ENCODE peak calls at places on chromosomes 1 and 21, in ten cellular contexts. P is lower leg skin; U is GDM1; L is neural crest cell; I is mammary epithelial cell; Z is HFF-Myc; G is memory B cell; H is activated CD4-positive, alpha-beta T cell treated with anti-CD3 and anti-CD28 coated beads, Interleukin-2, amount 10 ng/mL, durations not matched to agents 7 days and 5 days; Y is kidney tubule cell; R is H54. C is an unnamed sample.

GRCh38 chr1:107875689-107876088 is 89.3 kb downstream of the VAV3 start:
- DNase-seq in G (no peak), U (no peak), R (no peak), P (no peak), H (no peak), L (no peak), I (peak), Z (no peak), Y (peak), C (no peak)

GRCh38 chr1:192474080-192474683 is 101.4 kb upstream of the RGS1 start:
- DNase-seq in R (no peak), Y (peak), I (peak), H (peak), P (no peak), Z (no peak), G (peak), U (no peak), L (peak), C (no peak)

GRCh38 chr1:210233216-210233494 is 559 bp downstream of the SERTAD4 start:
- DNase-seq in U (no peak), P (no peak), G (no peak), I (no peak), R (peak), Y (peak), Z (no peak), H (no peak), L (no peak), C (no peak)

GRCh38 chr21:46455575-46456385 is 2.9 kb upstream of the DIP2A start:
- DNase-seq in L (no peak), Y (no peak), Z (no peak), P (no peak), G (no peak), U (no peak), H (no peak), I (peak), R (peak), C (no peak)

GRCh38 chr1:24903955-24904730 is 25.9 kb downstream of the RUNX3 start:
- DNase-seq in R (no peak), U (no peak), Z (no peak), L (no peak), G (no peak), I (no peak), H (no peak), P (no peak), Y (no peak), C (no peak)

GRCh38 chr1:30373471-30374399 is 349.6 kb downstream of the MATN1 start:
- DNase-seq in U (no peak), Y (no peak), P (no peak), R (no peak), H (no peak), G (no peak), L (no peak), I (no peak), Z (no peak), C (no peak)

GRCh38 chr1:230747886-230748800 is 955 bp downstream of the CAPN9 start:
- DNase-seq in Y (no peak), P (no peak), Z (no peak), L (no peak), U (no peak), H (no peak), G (no peak), I (no peak), R (no peak), C (no peak)

GRCh38 chr1:7366286-7366954 is 404.7 kb upstream of the VAMP3 start:
- DNase-seq in H (no peak), R (no peak), G (no peak), Z (no peak), Y (no peak), L (no peak), U (no peak), I (no peak), P (no peak), C (no peak)

GRCh38 chr1:182338806-182339370 is 52.7 kb downstream of the GLUL start:
- DNase-seq in I (no peak), Z (no peak), G (no peak), U (no peak), Y (no peak), R (no peak), P (no peak), H (no peak), L (no peak), C (no peak)

GRCh38 chr1:37726746-37727145 is 34.4 kb downstream of the CDCA8 start:
- DNase-seq in L (no peak), Z (no peak), P (no peak), U (no peak), H (no peak), R (no peak), Y (no peak), G (no peak), I (no peak), C (no peak)

GRCh38 chr1:41355356-41355755 is 5.9 kb upstream of the FOXO6 start:
- DNase-seq in I (no peak), Y (no peak), L (no peak), R (no peak), P (no peak), Z (no peak), G (no peak), H (no peak), U (no peak), C (no peak)

GRCh38 chr1:169491845-169492281 is 6.1 kb upstream of the SLC19A2 start:
- DNase-seq in I (peak), U (no peak), P (no peak), G (no peak), R (no peak), L (no peak), H (no peak), Y (peak), Z (no peak), C (no peak)

GRCh38 chr1:84936116-84936810 is 43.3 kb upstream of the LPAR3 start:
- DNase-seq in Y (peak), I (peak), R (peak), U (peak), G (peak), P (peak), Z (no peak), H (peak), L (peak), C (peak)

GRCh38 chr1:170893655-170894297 is 41.6 kb upstream of the MROH9 start:
- DNase-seq in I (no peak), U (no peak), Z (peak), H (no peak), R (no peak), L (no peak), Y (no peak), G (no peak), P (no peak), C (no peak)

GRCh38 chr1:83692524-83693336 is 306.2 kb downstream of the TTLL7 start:
- DNase-seq in Y (peak), U (no peak), Z (no peak), R (peak), I (no peak), L (peak), G (no peak), P (no peak), H (peak), C (peak)

GRCh38 chr1:201791051-201791774 is 37.7 kb upstream of the IPO9 start:
- DNase-seq in P (peak), G (no peak), R (no peak), Z (no peak), L (no peak), I (no peak), H (no peak), U (no peak), Y (no peak), C (no peak)

GRCh38 chr1:169108897-169109560 is 2.5 kb downstream of the ATP1B1 start:
- DNase-seq in R (no peak), H (no peak), P (no peak), L (no peak), Z (peak), G (no peak), U (no peak), Y (peak), I (no peak), C (peak)

GRCh38 chr1:200213921-200214320 is 186.4 kb downstream of the NR5A2 start:
- DNase-seq in Z (no peak), H (no peak), U (no peak), Y (no peak), R (no peak), P (no peak), L (no peak), I (no peak), G (no peak), C (no peak)

GRCh38 chr1:58999676-59000075 is 215.8 kb upstream of the JUN start:
- DNase-seq in U (peak), P (no peak), Y (peak), H (no peak), R (no peak), Z (no peak), G (no peak), I (no peak), L (no peak), C (no peak)

GRCh38 chr1:232127190-232127589 is 500.6 kb downstream of the DISC1 start:
- DNase-seq in U (no peak), I (peak), Z (no peak), L (no peak), G (no peak), R (no peak), Y (peak), H (no peak), P (no peak), C (no peak)

GRCh38 chr1:1001057-1001630 is 1.2 kb upstream of the HES4 start:
- DNase-seq in R (no peak), Y (no peak), H (no peak), I (no peak), P (no peak), Z (no peak), U (no peak), G (no peak), L (peak), C (no peak)

GRCh38 chr1:6185151-6185550 is 5.0 kb upstream of the CHD5 start:
- DNase-seq in R (no peak), I (peak), G (no peak), P (no peak), Z (no peak), H (no peak), Y (peak), L (no peak), U (no peak), C (no peak)

GRCh38 chr1:208203127-208203847 is 40.9 kb downstream of the PLXNA2 start:
- DNase-seq in L (no peak), Y (peak), R (no peak), G (no peak), U (no peak), I (peak), P (no peak), Z (no peak), H (no peak), C (no peak)

GRCh38 chr1:225879521-225880209 is 2.5 kb downstream of the TMEM63A start:
- DNase-seq in U (no peak), I (peak), G (no peak), Y (no peak), H (peak), R (no peak), Z (no peak), L (no peak), P (no peak), C (peak)

GRCh38 chr1:199297174-199297573 is 658.3 kb downstream of the PTPRC start:
- DNase-seq in G (no peak), P (no peak), Z (no peak), Y (no peak), I (no peak), L (no peak), U (no peak), H (no peak), R (no peak), C (no peak)

GRCh38 chr1:27418326-27418761 is 25.9 kb downstream of the GPR3 start:
- DNase-seq in L (no peak), I (peak), P (peak), Y (peak), U (no peak), Z (peak), H (no peak), G (no peak), R (no peak), C (no peak)

GRCh38 chr1:151729157-151729965 is 8.0 kb downstream of the RIIAD1 start:
- DNase-seq in Z (no peak), I (no peak), G (no peak), U (no peak), H (no peak), L (no peak), R (no peak), P (no peak), Y (peak), C (no peak)

GRCh38 chr1:167720965-167721616 is 691 bp upstream of the MPZL1 start:
- DNase-seq in Z (peak), L (peak), Y (peak), P (peak), U (no peak), I (peak), H (no peak), G (peak), R (no peak), C (peak)

GRCh38 chr1:153937331-153937730 is 9.2 kb downstream of the DENND4B start:
- DNase-seq in H (no peak), P (no peak), Y (no peak), L (no peak), Z (no peak), R (no peak), G (no peak), I (no peak), U (no peak), C (no peak)

GRCh38 chr1:19635646-19636045 is 8.5 kb upstream of the NBL1 start:
- DNase-seq in I (no peak), H (no peak), Y (peak), L (no peak), Z (no peak), G (no peak), U (no peak), P (no peak), R (no peak), C (no peak)

GRCh38 chr1:25797939-25798338 is 2.1 kb upstream of the SELENON start:
- DNase-seq in U (peak), H (peak), Y (peak), G (no peak), R (peak), P (no peak), L (peak), I (no peak), Z (no peak), C (peak)

GRCh38 chr1:88117597-88117996 is 566.5 kb upstream of the PKN2 start:
- DNase-seq in L (no peak), Y (no peak), I (no peak), P (no peak), R (no peak), U (no peak), Z (no peak), H (no peak), G (no peak), C (peak)